ENCODE peak calls at places on chromosomes 6 and 20, in seven cellular contexts. Y, B, E, V, N, T and X are unnamed samples.

GRCh38 chr6:43520097-43520496 is 3.2 kb downstream of the POLR1C start:
- DNase-seq in E (no peak), N (no peak), Y (no peak), B (no peak), T (no peak), V (no peak), X (no peak)

GRCh38 chr20:32386091-32386490 is 28.0 kb downstream of the ASXL1 start:
- DNase-seq in B (no peak), Y (no peak), V (no peak), T (no peak), N (no peak), E (no peak), X (no peak)

GRCh38 chr20:9276964-9277363 is 208.1 kb downstream of the PLCB4 start:
- DNase-seq in V (no peak), N (no peak), T (no peak), B (no peak), E (no peak), Y (no peak), X (no peak)

GRCh38 chr20:63226020-63226943 is 9.4 kb upstream of the BIRC7 start:
- DNase-seq in T (no peak), E (no peak), V (no peak), B (no peak), Y (no peak), N (no peak), X (no peak)

GRCh38 chr6:145076110-145076841 is 659.0 kb downstream of the EPM2A start:
- DNase-seq in V (no peak), E (no peak), N (no peak), Y (no peak), T (no peak), B (no peak), X (no peak)

GRCh38 chr20:41643504-41643938 is 25.3 kb upstream of the CHD6 start:
- DNase-seq in E (peak), B (peak), Y (peak), N (peak), V (peak), T (no peak), X (no peak)

GRCh38 chr6:91276315-91276714 is 689.4 kb upstream of the MAP3K7 start:
- DNase-seq in V (no peak), N (no peak), Y (peak), B (peak), T (no peak), E (no peak), X (no peak)

GRCh38 chr6:57147955-57148858 is 23.9 kb upstream of the BAG2 start:
- DNase-seq in N (no peak), V (no peak), B (no peak), E (no peak), Y (no peak), T (no peak), X (no peak)

GRCh38 chr6:163903528-163903927 is 489.0 kb downstream of the QKI start:
- DNase-seq in V (no peak), Y (no peak), B (no peak), E (no peak), N (no peak), T (no peak), X (no peak)

GRCh38 chr20:53942121-53942816 is 128.1 kb downstream of the BCAS1 start:
- DNase-seq in Y (no peak), T (no peak), N (no peak), B (no peak), E (peak), V (no peak), X (no peak)

GRCh38 chr6:46799657-46800056 is 6.5 kb downstream of the MEP1A start:
- DNase-seq in N (no peak), B (no peak), V (no peak), T (no peak), Y (no peak), E (no peak), X (no peak)

GRCh38 chr20:21436186-21436585 is 38.9 kb upstream of the NKX2-4 start:
- DNase-seq in Y (no peak), T (peak), E (no peak), V (no peak), B (no peak), N (no peak), X (peak)

GRCh38 chr6:33768644-33769120 is 20.2 kb downstream of the LEMD2 start:
- DNase-seq in N (peak), E (no peak), Y (peak), B (peak), V (peak), T (no peak), X (peak)

GRCh38 chr6:167525774-167526173 is 200.9 kb downstream of the TTLL2 start:
- DNase-seq in T (no peak), Y (no peak), N (no peak), B (no peak), E (no peak), V (no peak), X (no peak)

GRCh38 chr6:168118935-168119334 is 39.9 kb upstream of the FRMD1 start:
- DNase-seq in V (no peak), E (no peak), N (peak), B (no peak), T (no peak), Y (no peak), X (no peak)